ENCODE peak calls at places on chromosomes 13 and 19, in ten cellular contexts. L is anterior cingulate cortex, J is HT1080, O is cerebellar nuclear complex, F is EL, D is uterus, X is AG10803, S is brain microvascular endothelial cell, V is NCI-H1092, Q is Ammon's horn. B is an unnamed sample.

GRCh38 chr13:108777421-108778420 is 148.3 kb downstream of the MYO16 start:
- DNase-seq in V (no peak), L (no peak), Q (no peak), X (no peak), O (no peak), J (peak; percentile 95), D (no peak), S (peak; percentile 86), F (no peak), B (no peak)

GRCh38 chr19:44908836-44909201 is 3.2 kb downstream of the APOE start:
- DNase-seq in L (no peak), V (no peak), S (no peak), D (no peak), Q (no peak), O (no peak), J (no peak), F (no peak), X (no peak), B (no peak)

GRCh38 chr19:58044886-58045285 is 11.1 kb downstream of the ZSCAN1 start:
- DNase-seq in S (no peak), J (no peak), L (no peak), Q (no peak), F (no peak), D (no peak), V (no peak), O (no peak), X (no peak), B (no peak)

GRCh38 chr13:44268965-44269364 is 104.7 kb upstream of the SERP2 start:
- DNase-seq in S (no peak), F (no peak), J (no peak), D (no peak), L (no peak), Q (no peak), V (no peak), X (no peak), O (no peak), B (no peak)

GRCh38 chr19:24074720-24075119 is 12.3 kb upstream of the ZNF254 start:
- DNase-seq in D (no peak), F (peak; percentile 55), X (peak; percentile 64), Q (no peak), L (no peak), S (peak; percentile 17), V (no peak), J (peak; percentile 45), O (no peak), B (peak; percentile 85)

GRCh38 chr13:103788061-103788652 is 721.9 kb upstream of the SLC10A2 start:
- DNase-seq in O (no peak), S (peak; percentile 14), D (no peak), J (no peak), X (no peak), V (no peak), F (no peak), L (no peak), Q (no peak), B (no peak)

GRCh38 chr13:72852207-72852606 is 70.3 kb downstream of the PIBF1 start:
- DNase-seq in F (no peak), V (no peak), X (no peak), L (no peak), O (no peak), Q (no peak), J (no peak), S (no peak), D (no peak), B (no peak)

GRCh38 chr13:25447396-25447795 is 75.6 kb downstream of the ATP8A2 start:
- DNase-seq in V (no peak), L (no peak), Q (no peak), X (no peak), S (no peak), O (no peak), F (no peak), J (no peak), D (no peak), B (no peak)

GRCh38 chr19:50003810-50004419 is 21.3 kb downstream of the VRK3 start:
- DNase-seq in F (peak; percentile 97), X (peak; percentile 96), S (peak; percentile 96), Q (peak; percentile 33), J (peak; percentile 98), V (no peak), O (no peak), D (peak; percentile 77), L (no peak), B (peak; percentile 91)

GRCh38 chr19:43639507-43640423 is at the start of gene CADM4:
- DNase-seq in V (no peak), L (no peak), Q (peak; percentile 46), X (no peak), O (no peak), D (peak; percentile 36), F (no peak), S (no peak), J (no peak), B (peak; percentile 9)

GRCh38 chr13:43348397-43348796 is 325.0 kb downstream of the DNAJC15 start:
- DNase-seq in F (peak; percentile 18), Q (no peak), S (peak; percentile 59), J (peak; percentile 83), D (no peak), V (no peak), O (no peak), X (no peak), L (no peak), B (no peak)

GRCh38 chr13:33494596-33495214 is 209.2 kb upstream of the STARD13 start:
- DNase-seq in D (no peak), S (peak; percentile 95), V (no peak), Q (no peak), J (peak; percentile 95), L (no peak), X (peak; percentile 77), O (no peak), F (peak; percentile 95), B (no peak)

GRCh38 chr19:54354761-54355160 is 10.0 kb downstream of the LAIR1 start:
- DNase-seq in D (no peak), O (no peak), J (no peak), F (no peak), X (no peak), Q (no peak), L (no peak), S (no peak), V (no peak), B (no peak)

GRCh38 chr19:55857149-55857548 is 20.8 kb downstream of the NLRP4 start:
- DNase-seq in J (no peak), Q (peak; percentile 33), F (no peak), D (no peak), O (no peak), S (no peak), V (no peak), X (no peak), L (no peak), B (peak; percentile 10)

GRCh38 chr13:98471895-98472294 is 105.0 kb downstream of the STK24 start:
- DNase-seq in Q (no peak), D (no peak), L (no peak), S (no peak), X (no peak), J (no peak), F (no peak), V (no peak), O (no peak), B (no peak)

GRCh38 chr19:17772172-17772571 is 20.9 kb downstream of the FCHO1 start:
- DNase-seq in F (peak; percentile 40), X (peak; percentile 17), S (no peak), V (no peak), J (no peak), O (no peak), L (no peak), Q (no peak), D (no peak), B (peak; percentile 61)

GRCh38 chr13:29619995-29620394 is 24.5 kb upstream of the SLC7A1 start:
- DNase-seq in O (no peak), S (no peak), Q (no peak), L (no peak), D (no peak), F (peak; percentile 74), J (peak; percentile 13), X (peak; percentile 70), V (no peak), B (no peak)

GRCh38 chr13:48304132-48304876 is 753 bp downstream of the RB1 start:
- DNase-seq in J (peak; percentile 37), L (no peak), F (peak; percentile 64), O (no peak), V (no peak), Q (peak; percentile 54), X (peak; percentile 52), D (no peak), S (peak; percentile 35), B (peak; percentile 79)

GRCh38 chr19:6677924-6678689 is 8.1 kb upstream of the TNFSF14 start:
- DNase-seq in V (no peak), F (no peak), S (no peak), Q (no peak), J (peak; percentile 49), O (no peak), D (no peak), L (no peak), X (no peak), B (no peak)

GRCh38 chr13:113820813-113821651 is 42.8 kb downstream of the GAS6 start:
- DNase-seq in V (peak; percentile 87), F (peak; percentile 98), D (peak; percentile 94), S (peak; percentile 92), O (peak; percentile 10), X (peak; percentile 99), J (peak; percentile 98), L (peak; percentile 83), Q (peak; percentile 91), B (peak; percentile 96)

GRCh38 chr19:15332311-15332996 is at the start of gene BRD4:
- DNase-seq in F (peak; percentile 58), O (no peak), D (peak; percentile 65), L (peak; percentile 39), J (no peak), Q (peak; percentile 62), S (no peak), V (peak; percentile 19), X (peak; percentile 48), B (peak; percentile 68)

GRCh38 chr19:38733493-38734175 is 10.6 kb downstream of the CAPN12 start:
- DNase-seq in F (peak; percentile 48), O (no peak), V (no peak), X (peak; percentile 28), S (no peak), Q (no peak), D (peak; percentile 26), J (peak; percentile 60), L (no peak), B (peak; percentile 44)

GRCh38 chr13:59277106-59277505 is 886.6 kb downstream of the DIAPH3 start:
- DNase-seq in S (no peak), L (no peak), V (no peak), X (no peak), D (no peak), F (no peak), J (no peak), O (no peak), Q (no peak), B (no peak)

GRCh38 chr13:37148501-37148900 is 43.0 kb upstream of the CSNK1A1L start:
- DNase-seq in S (peak; percentile 21), L (no peak), V (no peak), O (no peak), Q (no peak), J (no peak), D (no peak), F (no peak), X (no peak), B (no peak)

GRCh38 chr13:33937373-33938087 is 119.6 kb downstream of the RFC3 start:
- DNase-seq in S (no peak), F (no peak), J (peak; percentile 26), O (no peak), Q (no peak), L (no peak), V (no peak), X (no peak), D (no peak), B (no peak)

GRCh38 chr13:48818495-48818961 is 157.2 kb upstream of the FNDC3A start:
- DNase-seq in D (no peak), S (peak; percentile 72), F (peak; percentile 93), L (no peak), O (no peak), X (peak; percentile 95), J (peak; percentile 94), V (no peak), Q (no peak), B (no peak)

GRCh38 chr13:44365008-44365407 is 8.6 kb upstream of the SERP2 start:
- DNase-seq in O (no peak), D (no peak), S (no peak), L (no peak), X (peak; percentile 79), V (no peak), F (peak; percentile 70), Q (no peak), J (peak; percentile 88), B (no peak)

GRCh38 chr13:113646921-113647340 is 11.1 kb downstream of the ATP4B start:
- DNase-seq in S (no peak), J (no peak), X (no peak), O (no peak), F (no peak), Q (no peak), D (peak; percentile 9), V (no peak), L (no peak), B (no peak)

B was measured in NB4.